ENCODE peak calls at places on chromosomes 5 and 9, in eight cellular contexts. V is DMS79; R is GM12864; Z is activated gamma-delta T cell treated with Interleukin-2 at 50 U/mL for 16 hours; G is anterior cingulate cortex; P is CD8-positive, alpha-beta T cell; J is COR-L47; E is NCI-H2081. I is an unnamed sample.

GRCh38 chr5:131773805-131774204 is 23.0 kb downstream of the FNIP1 start:
- DNase-seq in V (no peak), R (no peak), Z (no peak), G (peak; percentile 65), P (no peak), J (no peak), E (no peak), I (no peak)

GRCh38 chr5:173633304-173633703 is 16.9 kb upstream of the BOD1 start:
- DNase-seq in V (no peak), R (no peak), Z (no peak), G (no peak), P (no peak), J (no peak), E (no peak), I (no peak)

GRCh38 chr5:6820851-6821479 is 107.7 kb downstream of the TENT4A start:
- DNase-seq in V (no peak), R (no peak), Z (no peak), G (no peak), P (peak; percentile 15), J (no peak), E (peak; percentile 87), I (no peak)

GRCh38 chr9:35814841-35815543 is at the start of gene HINT2:
- DNase-seq in V (peak; percentile 100), R (peak; percentile 96), Z (peak; percentile 98), G (peak; percentile 91), P (peak; percentile 96), J (peak; percentile 99), E (peak; percentile 100), I (peak; percentile 98)

GRCh38 chr9:110916361-110916760 is 121.9 kb downstream of the LPAR1 start:
- DNase-seq in V (no peak), R (no peak), Z (no peak), G (no peak), P (no peak), J (no peak), E (no peak), I (no peak)

GRCh38 chr5:132260714-132261615 is 3.5 kb downstream of the PDLIM4 start:
- DNase-seq in V (no peak), R (no peak), Z (peak; percentile 20), G (peak; percentile 68), P (peak; percentile 11), J (no peak), E (no peak), I (peak; percentile 79)

GRCh38 chr9:130930132-130930803 is 8.8 kb downstream of the FIBCD1 start:
- DNase-seq in V (no peak), R (no peak), Z (no peak), G (no peak), P (no peak), J (no peak), E (no peak), I (no peak)

GRCh38 chr9:76699966-76700365 is 64.3 kb upstream of the PCA3 start:
- DNase-seq in V (no peak), R (no peak), Z (no peak), G (no peak), P (no peak), J (no peak), E (no peak), I (no peak)

GRCh38 chr9:89814340-89815040 is 209.7 kb downstream of the GADD45G start:
- DNase-seq in V (no peak), R (no peak), Z (no peak), G (peak; percentile 9), P (no peak), J (no peak), E (peak; percentile 53), I (no peak)

GRCh38 chr9:98611319-98611718 is 97.4 kb downstream of the GABBR2 start:
- DNase-seq in V (no peak), R (no peak), Z (no peak), G (no peak), P (no peak), J (no peak), E (no peak), I (no peak)

GRCh38 chr5:55176176-55176818 is 3.3 kb upstream of the CDC20B start:
- DNase-seq in V (no peak), R (no peak), Z (no peak), G (no peak), P (peak; percentile 7), J (peak; percentile 85), E (peak; percentile 48), I (no peak)

GRCh38 chr5:128341056-128341455 is 197.0 kb downstream of the FBN2 start:
- DNase-seq in V (no peak), R (no peak), Z (no peak), G (no peak), P (no peak), J (no peak), E (no peak), I (no peak)

GRCh38 chr5:34959323-34959722 is 30.0 kb downstream of the DNAJC21 start:
- DNase-seq in V (no peak), R (peak; percentile 75), Z (no peak), G (no peak), P (no peak), J (no peak), E (no peak), I (no peak)

GRCh38 chr5:3325206-3325605 is 270.4 kb upstream of the IRX1 start:
- DNase-seq in V (no peak), R (no peak), Z (no peak), G (no peak), P (no peak), J (no peak), E (no peak), I (no peak)

GRCh38 chr5:16573401-16573800 is 43.4 kb downstream of the RETREG1 start:
- DNase-seq in V (no peak), R (no peak), Z (no peak), G (no peak), P (no peak), J (peak; percentile 16), E (peak; percentile 50), I (no peak)

GRCh38 chr9:119365291-119366027 is 3.8 kb downstream of the BRINP1 start:
- DNase-seq in V (no peak), R (no peak), Z (no peak), G (peak; percentile 25), P (no peak), J (peak; percentile 73), E (peak; percentile 84), I (no peak)

GRCh38 chr9:116499986-116500871 is 186.9 kb upstream of the TRIM32 start:
- DNase-seq in V (no peak), R (no peak), Z (no peak), G (no peak), P (no peak), J (no peak), E (no peak), I (no peak)

GRCh38 chr5:2659071-2659470 is 92.4 kb downstream of the IRX2 start:
- DNase-seq in V (no peak), R (no peak), Z (no peak), G (no peak), P (no peak), J (no peak), E (no peak), I (no peak)

GRCh38 chr5:114243281-114243982 is 118.4 kb upstream of the KCNN2 start:
- DNase-seq in V (no peak), R (no peak), Z (no peak), G (no peak), P (no peak), J (no peak), E (no peak), I (no peak)

GRCh38 chr9:124779368-124780059 is 2.6 kb downstream of the OLFML2A start:
- DNase-seq in V (no peak), R (no peak), Z (no peak), G (no peak), P (no peak), J (no peak), E (no peak), I (no peak)

GRCh38 chr5:176538985-176539384 is 1.8 kb upstream of the RNF44 start:
- DNase-seq in V (no peak), R (no peak), Z (no peak), G (no peak), P (no peak), J (no peak), E (no peak), I (no peak)

GRCh38 chr9:83296123-83296522 is 233.2 kb upstream of the RASEF start:
- DNase-seq in V (no peak), R (no peak), Z (no peak), G (no peak), P (no peak), J (no peak), E (no peak), I (no peak)

GRCh38 chr9:105554042-105554441 is 3.9 kb upstream of the FKTN start:
- DNase-seq in V (no peak), R (no peak), Z (no peak), G (no peak), P (no peak), J (no peak), E (no peak), I (no peak)

GRCh38 chr5:22835630-22836029 is 17.5 kb downstream of the CDH12 start:
- DNase-seq in V (no peak), R (no peak), Z (no peak), G (no peak), P (no peak), J (peak; percentile 97), E (peak; percentile 99), I (no peak)

GRCh38 chr9:70415476-70415875 is 1.0 kb upstream of the KLF9 start:
- DNase-seq in V (no peak), R (no peak), Z (no peak), G (no peak), P (no peak), J (no peak), E (no peak), I (peak; percentile 34)

GRCh38 chr9:83596899-83597504 is 25.9 kb upstream of the IDNK start:
- DNase-seq in V (no peak), R (peak; percentile 4), Z (peak; percentile 17), G (no peak), P (peak; percentile 36), J (peak; percentile 28), E (peak; percentile 42), I (no peak)

GRCh38 chr9:36928670-36929349 is 105.3 kb downstream of the PAX5 start:
- DNase-seq in V (no peak), R (no peak), Z (no peak), G (no peak), P (no peak), J (no peak), E (no peak), I (peak; percentile 8)

GRCh38 chr9:117434568-117434967 is 19.7 kb upstream of the ASTN2 start:
- DNase-seq in V (peak; percentile 88), R (no peak), Z (no peak), G (no peak), P (no peak), J (no peak), E (no peak), I (no peak)

GRCh38 chr5:157345067-157345466 is 79.1 kb downstream of the CYFIP2 start:
- DNase-seq in V (no peak), R (no peak), Z (no peak), G (no peak), P (no peak), J (no peak), E (no peak), I (no peak)

GRCh38 chr5:24681106-24681505 is 36.3 kb upstream of the CDH10 start:
- DNase-seq in V (no peak), R (no peak), Z (no peak), G (no peak), P (no peak), J (no peak), E (no peak), I (no peak)

GRCh38 chr5:3602713-3603502 is 7.3 kb downstream of the IRX1 start:
- DNase-seq in V (no peak), R (no peak), Z (no peak), G (no peak), P (no peak), J (no peak), E (no peak), I (no peak)

GRCh38 chr5:36944607-36945225 is 68.1 kb downstream of the NIPBL start:
- DNase-seq in V (no peak), R (peak; percentile 41), Z (no peak), G (no peak), P (no peak), J (peak; percentile 41), E (peak; percentile 79), I (no peak)

GRCh38 chr5:73374520-73375235 is 73.9 kb downstream of the FOXD1 start:
- DNase-seq in V (no peak), R (no peak), Z (no peak), G (no peak), P (no peak), J (no peak), E (no peak), I (no peak)

GRCh38 chr5:155260798-155261197 is 247.2 kb downstream of the KIF4B start:
- DNase-seq in V (no peak), R (no peak), Z (no peak), G (no peak), P (no peak), J (peak; percentile 70), E (peak; percentile 43), I (no peak)

I was measured in suprapubic skin.